ENCODE peak calls at places on chromosomes 16 and 17, in seven cellular contexts. One of them, this sample, is unnamed.

GRCh38 chr17:70040336-70040735 is 34.7 kb upstream of the KCNJ16 start:
- DNase-seq in H9: no peak
- DNase-seq in IMR-90: peak; percentile 33
- DNase-seq in neuronal stem cell: no peak
- DNase-seq in mesenchymal stem cell: no peak
- DNase-seq in H1: no peak
- DNase-seq in mesendoderm: no peak
- DNase-seq in this sample: peak; percentile 40

GRCh38 chr17:68861602-68862001 is 93.6 kb downstream of the ABCA8 start:
- DNase-seq in H9: no peak
- DNase-seq in IMR-90: no peak
- DNase-seq in neuronal stem cell: no peak
- DNase-seq in mesenchymal stem cell: peak; percentile 32
- DNase-seq in H1: no peak
- DNase-seq in mesendoderm: no peak
- DNase-seq in this sample: no peak

GRCh38 chr16:27254262-27254811 is 14.2 kb downstream of the NSMCE1 start:
- DNase-seq in H9: no peak
- DNase-seq in IMR-90: no peak
- DNase-seq in neuronal stem cell: no peak
- DNase-seq in mesenchymal stem cell: peak; percentile 49
- DNase-seq in H1: no peak
- DNase-seq in mesendoderm: no peak
- DNase-seq in this sample: no peak

GRCh38 chr16:572865-573650 is 3.3 kb downstream of the PIGQ start:
- DNase-seq in H9: no peak
- DNase-seq in IMR-90: no peak
- DNase-seq in neuronal stem cell: no peak
- DNase-seq in mesenchymal stem cell: no peak
- DNase-seq in H1: no peak
- DNase-seq in mesendoderm: no peak
- DNase-seq in this sample: no peak

GRCh38 chr16:77564791-77565390 is 130.1 kb upstream of the ADAMTS18 start:
- DNase-seq in H9: no peak
- DNase-seq in IMR-90: peak; percentile 8
- DNase-seq in neuronal stem cell: no peak
- DNase-seq in mesenchymal stem cell: peak; percentile 38
- DNase-seq in H1: no peak
- DNase-seq in mesendoderm: peak; percentile 52
- DNase-seq in this sample: peak; percentile 53

GRCh38 chr17:1220346-1220745 is 40.6 kb upstream of the ABR start:
- DNase-seq in H9: no peak
- DNase-seq in IMR-90: no peak
- DNase-seq in neuronal stem cell: no peak
- DNase-seq in mesenchymal stem cell: no peak
- DNase-seq in H1: no peak
- DNase-seq in mesendoderm: no peak
- DNase-seq in this sample: no peak

GRCh38 chr16:19717319-19717718 is 708 bp downstream of the KNOP1 start:
- DNase-seq in H9: no peak
- DNase-seq in IMR-90: peak; percentile 8
- DNase-seq in neuronal stem cell: peak; percentile 30
- DNase-seq in mesenchymal stem cell: no peak
- DNase-seq in H1: no peak
- DNase-seq in mesendoderm: peak; percentile 54
- DNase-seq in this sample: no peak

GRCh38 chr17:76925333-76925935 is 57.2 kb downstream of the MGAT5B start:
- DNase-seq in H9: no peak
- DNase-seq in IMR-90: no peak
- DNase-seq in neuronal stem cell: no peak
- DNase-seq in mesenchymal stem cell: peak; percentile 2
- DNase-seq in H1: no peak
- DNase-seq in mesendoderm: no peak
- DNase-seq in this sample: no peak

GRCh38 chr16:22126037-22126558 is 33.8 kb downstream of the VWA3A start:
- DNase-seq in H9: no peak
- DNase-seq in IMR-90: no peak
- DNase-seq in neuronal stem cell: no peak
- DNase-seq in mesenchymal stem cell: no peak
- DNase-seq in H1: no peak
- DNase-seq in mesendoderm: no peak
- DNase-seq in this sample: peak; percentile 67

GRCh38 chr16:41439-42068 is 11.9 kb downstream of the POLR3K start:
- DNase-seq in H9: no peak
- DNase-seq in IMR-90: no peak
- DNase-seq in neuronal stem cell: no peak
- DNase-seq in mesenchymal stem cell: no peak
- DNase-seq in H1: no peak
- DNase-seq in mesendoderm: no peak
- DNase-seq in this sample: no peak

GRCh38 chr16:51523400-51523799 is 372.3 kb upstream of the SALL1 start:
- DNase-seq in H9: no peak
- DNase-seq in IMR-90: peak; percentile 49
- DNase-seq in neuronal stem cell: no peak
- DNase-seq in mesenchymal stem cell: peak; percentile 30
- DNase-seq in H1: no peak
- DNase-seq in mesendoderm: no peak
- DNase-seq in this sample: no peak

GRCh38 chr17:73420897-73421296 is 109.1 kb upstream of the CDC42EP4 start:
- DNase-seq in H9: peak; percentile 73
- DNase-seq in IMR-90: peak; percentile 9
- DNase-seq in neuronal stem cell: no peak
- DNase-seq in mesenchymal stem cell: peak; percentile 23
- DNase-seq in H1: no peak
- DNase-seq in mesendoderm: peak; percentile 70
- DNase-seq in this sample: peak; percentile 79

GRCh38 chr16:86740817-86741799 is 162.8 kb downstream of the FOXL1 start:
- DNase-seq in H9: peak; percentile 54
- DNase-seq in IMR-90: peak; percentile 80
- DNase-seq in neuronal stem cell: no peak
- DNase-seq in mesenchymal stem cell: peak; percentile 94
- DNase-seq in H1: no peak
- DNase-seq in mesendoderm: peak; percentile 86
- DNase-seq in this sample: no peak

GRCh38 chr17:68378202-68379149 is 78.8 kb downstream of the WIPI1 start:
- DNase-seq in H9: peak; percentile 66
- DNase-seq in IMR-90: peak; percentile 94
- DNase-seq in neuronal stem cell: no peak
- DNase-seq in mesenchymal stem cell: peak; percentile 100
- DNase-seq in H1: peak; percentile 60
- DNase-seq in mesendoderm: peak; percentile 94
- DNase-seq in this sample: peak; percentile 92

GRCh38 chr16:87342504-87342903 is 25.3 kb upstream of the C16orf95 start:
- DNase-seq in H9: no peak
- DNase-seq in IMR-90: no peak
- DNase-seq in neuronal stem cell: no peak
- DNase-seq in mesenchymal stem cell: no peak
- DNase-seq in H1: no peak
- DNase-seq in mesendoderm: no peak
- DNase-seq in this sample: no peak

GRCh38 chr17:15463363-15463762 is 4.1 kb downstream of the CDRT4 start:
- DNase-seq in H9: peak; percentile 55
- DNase-seq in IMR-90: peak; percentile 92
- DNase-seq in neuronal stem cell: no peak
- DNase-seq in mesenchymal stem cell: peak; percentile 55
- DNase-seq in H1: no peak
- DNase-seq in mesendoderm: peak; percentile 66
- DNase-seq in this sample: peak; percentile 30

GRCh38 chr16:21158208-21159110 is at the start of gene LDAF1:
- DNase-seq in H9: peak; percentile 86
- DNase-seq in IMR-90: peak; percentile 63
- DNase-seq in neuronal stem cell: peak; percentile 67
- DNase-seq in mesenchymal stem cell: peak; percentile 82
- DNase-seq in H1: peak; percentile 93
- DNase-seq in mesendoderm: peak; percentile 88
- DNase-seq in this sample: peak; percentile 73

GRCh38 chr16:28098959-28099945 is 35.7 kb upstream of the GSG1L start:
- DNase-seq in H9: no peak
- DNase-seq in IMR-90: no peak
- DNase-seq in neuronal stem cell: no peak
- DNase-seq in mesenchymal stem cell: no peak
- DNase-seq in H1: no peak
- DNase-seq in mesendoderm: no peak
- DNase-seq in this sample: no peak

DNA sequence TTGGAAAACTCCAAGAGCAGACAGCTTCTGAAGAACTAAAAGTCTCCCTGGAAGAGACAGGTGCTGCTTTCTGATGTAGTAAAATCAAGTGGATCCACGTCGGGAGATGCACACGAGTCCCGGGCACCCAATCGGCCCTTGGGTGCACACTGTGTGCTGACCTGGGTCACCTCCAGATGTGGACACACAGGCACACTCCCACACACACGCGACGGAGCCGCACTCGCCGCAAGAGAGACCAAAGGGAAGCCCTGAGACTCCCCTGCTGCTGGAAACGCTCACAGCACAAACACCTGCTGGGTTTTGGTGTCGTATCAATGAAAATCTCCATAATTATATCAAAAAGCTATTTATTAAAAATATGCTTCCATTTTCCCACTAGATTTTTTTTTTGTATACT is 94.2 kb downstream of the ANKRD11 start:
- DNase-seq in H9: no peak
- DNase-seq in IMR-90: no peak
- DNase-seq in neuronal stem cell: no peak
- DNase-seq in mesenchymal stem cell: no peak
- DNase-seq in H1: no peak
- DNase-seq in mesendoderm: no peak
- DNase-seq in this sample: no peak
- H3K27ac ChIP-seq in H9: no peak overlapping the region
- H3K27ac ChIP-seq in IMR-90: no peak overlapping the region
- H3K27ac ChIP-seq in neuronal stem cell: no peak overlapping the region
- H3K27ac ChIP-seq in mesenchymal stem cell: no peak overlapping the region
- H3K27ac ChIP-seq in H1: no peak overlapping the region
- H3K27ac ChIP-seq in mesendoderm: no peak overlapping the region
- H3K27ac ChIP-seq in this sample: no peak overlapping the region

DNA sequence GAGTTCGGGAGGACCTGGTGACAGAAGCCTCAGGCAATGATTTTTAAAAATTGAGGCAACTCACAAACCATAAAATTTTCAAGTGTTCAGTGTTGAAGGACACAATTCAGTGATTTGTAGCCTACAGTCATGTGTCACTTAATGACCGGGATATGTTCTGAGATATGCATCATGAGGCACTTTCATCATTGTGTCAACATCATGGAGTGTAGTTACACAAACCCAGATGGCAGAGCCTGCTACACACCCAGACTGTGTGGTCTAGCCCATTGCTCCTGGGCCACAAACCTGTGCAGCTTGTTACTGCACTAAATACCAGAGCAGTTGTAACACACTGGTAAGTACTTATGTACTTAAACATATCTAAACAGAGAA is 1.6 kb downstream of the PRSS41 start:
- DNase-seq in H9: no peak
- DNase-seq in IMR-90: peak; percentile 4
- DNase-seq in neuronal stem cell: no peak
- DNase-seq in mesenchymal stem cell: peak; percentile 35
- DNase-seq in H1: no peak
- DNase-seq in mesendoderm: no peak
- DNase-seq in this sample: peak; percentile 46
- H3K23ac ChIP-seq in H9: no peak overlapping the region
- H3K23ac ChIP-seq in IMR-90: no peak overlapping the region
- H3K23ac ChIP-seq in neuronal stem cell: no peak overlapping the region
- H3K23ac ChIP-seq in mesenchymal stem cell: no peak overlapping the region
- H3K23ac ChIP-seq in H1: no peak overlapping the region
- H3K23ac ChIP-seq in mesendoderm: no peak overlapping the region
- H3K23ac ChIP-seq in this sample: no peak overlapping the region

GRCh38 chr17:21245703-21246102 is 7.5 kb downstream of the NATD1 start:
- DNase-seq in H9: no peak
- DNase-seq in IMR-90: no peak
- DNase-seq in neuronal stem cell: no peak
- DNase-seq in mesenchymal stem cell: no peak
- DNase-seq in H1: no peak
- DNase-seq in mesendoderm: no peak
- DNase-seq in this sample: no peak

GRCh38 chr17:21246698-21247097 is 6.5 kb downstream of the NATD1 start:
- DNase-seq in H9: no peak
- DNase-seq in IMR-90: no peak
- DNase-seq in neuronal stem cell: no peak
- DNase-seq in mesenchymal stem cell: no peak
- DNase-seq in H1: no peak
- DNase-seq in mesendoderm: no peak
- DNase-seq in this sample: no peak

GRCh38 chr17:21248495-21248894 is 4.7 kb downstream of the NATD1 start:
- DNase-seq in H9: no peak
- DNase-seq in IMR-90: no peak
- DNase-seq in neuronal stem cell: no peak
- DNase-seq in mesenchymal stem cell: no peak
- DNase-seq in H1: no peak
- DNase-seq in mesendoderm: no peak
- DNase-seq in this sample: no peak

GRCh38 chr17:21249086-21249795 is 4.0 kb downstream of the NATD1 start:
- DNase-seq in H9: no peak
- DNase-seq in IMR-90: no peak
- DNase-seq in neuronal stem cell: no peak
- DNase-seq in mesenchymal stem cell: no peak
- DNase-seq in H1: no peak
- DNase-seq in mesendoderm: no peak
- DNase-seq in this sample: no peak

GRCh38 chr17:21247859-21248258 is 5.4 kb downstream of the NATD1 start:
- DNase-seq in H9: no peak
- DNase-seq in IMR-90: no peak
- DNase-seq in neuronal stem cell: no peak
- DNase-seq in mesenchymal stem cell: no peak
- DNase-seq in H1: no peak
- DNase-seq in mesendoderm: no peak
- DNase-seq in this sample: no peak
- H3K27ac ChIP-seq in H9: no peak overlapping the region
- H3K27ac ChIP-seq in IMR-90: no peak overlapping the region
- H3K27ac ChIP-seq in neuronal stem cell: no peak overlapping the region
- H3K27ac ChIP-seq in mesenchymal stem cell: no peak overlapping the region
- H3K27ac ChIP-seq in H1: no peak overlapping the region
- H3K27ac ChIP-seq in mesendoderm: no peak overlapping the region
- H3K27ac ChIP-seq in this sample: no peak overlapping the region

GRCh38 chr16:5884339-5884738 is 786.7 kb upstream of the EEF2KMT start:
- DNase-seq in H9: no peak
- DNase-seq in IMR-90: no peak
- DNase-seq in neuronal stem cell: no peak
- DNase-seq in mesenchymal stem cell: no peak
- DNase-seq in H1: no peak
- DNase-seq in mesendoderm: no peak
- DNase-seq in this sample: no peak

GRCh38 chr16:5885521-5885920 is 787.9 kb upstream of the EEF2KMT start:
- DNase-seq in H9: no peak
- DNase-seq in IMR-90: no peak
- DNase-seq in neuronal stem cell: no peak
- DNase-seq in mesenchymal stem cell: no peak
- DNase-seq in H1: no peak
- DNase-seq in mesendoderm: no peak
- DNase-seq in this sample: no peak

GRCh38 chr16:5882087-5882661 is 784.6 kb upstream of the EEF2KMT start:
- DNase-seq in H9: no peak
- DNase-seq in IMR-90: no peak
- DNase-seq in neuronal stem cell: no peak
- DNase-seq in mesenchymal stem cell: no peak
- DNase-seq in H1: no peak
- DNase-seq in mesendoderm: peak; percentile 32
- DNase-seq in this sample: no peak

GRCh38 chr16:5884996-5885395 is 787.4 kb upstream of the EEF2KMT start:
- DNase-seq in H9: no peak
- DNase-seq in IMR-90: no peak
- DNase-seq in neuronal stem cell: no peak
- DNase-seq in mesenchymal stem cell: no peak
- DNase-seq in H1: no peak
- DNase-seq in mesendoderm: no peak
- DNase-seq in this sample: no peak
- H3K23ac ChIP-seq in H9: no peak overlapping the region
- H3K23ac ChIP-seq in IMR-90: no peak overlapping the region
- H3K23ac ChIP-seq in neuronal stem cell: no peak overlapping the region
- H3K23ac ChIP-seq in mesenchymal stem cell: no peak overlapping the region
- H3K23ac ChIP-seq in H1: no peak overlapping the region
- H3K23ac ChIP-seq in mesendoderm: no peak overlapping the region
- H3K23ac ChIP-seq in this sample: no peak overlapping the region